ENCODE peak calls at places on chromosome 16, in five cellular contexts. I is naive thymus-derived CD8-positive, alpha-beta T cell; T is prostate gland; K is fibroblast of gingiva; E is right cardiac atrium. Z is an unnamed sample.

GRCh38 chr16:50992366-50993032 is 158.6 kb downstream of the SALL1 start:
- DNase-seq in I (no peak), T (no peak), K (no peak), E (no peak), Z (no peak)

GRCh38 chr16:22220714-22221113 is 14.6 kb downstream of the EEF2K start:
- DNase-seq in I (no peak), T (peak), K (peak), E (peak), Z (peak)

GRCh38 chr16:86346034-86346433 is 164.3 kb upstream of the FOXF1 start:
- DNase-seq in I (no peak), T (no peak), K (no peak), E (no peak), Z (no peak)

GRCh38 chr16:71354156-71354555 is 4.4 kb upstream of the CALB2 start:
- DNase-seq in I (no peak), T (no peak), K (no peak), E (no peak), Z (no peak)

GRCh38 chr16:17432902-17433576 is 37.7 kb downstream of the XYLT1 start:
- DNase-seq in I (no peak), T (no peak), K (peak), E (no peak), Z (no peak)

GRCh38 chr16:19196871-19197270 is 28.8 kb downstream of the SYT17 start:
- DNase-seq in I (no peak), T (no peak), K (no peak), E (no peak), Z (no peak)

GRCh38 chr16:19884611-19885455 is at the start of gene GPRC5B:
- DNase-seq in I (peak), T (peak), K (no peak), E (peak), Z (peak)

GRCh38 chr16:59296002-59296401 is 561.9 kb upstream of the GOT2 start:
- DNase-seq in I (no peak), T (no peak), K (peak), E (no peak), Z (no peak)

GRCh38 chr16:6947291-6947690 is 385.4 kb upstream of the RBFOX1 start:
- DNase-seq in I (no peak), T (no peak), K (no peak), E (no peak), Z (peak)

GRCh38 chr16:3189869-3190268 is 1.9 kb downstream of the OR1F1 start:
- DNase-seq in I (no peak), T (no peak), K (no peak), E (no peak), Z (no peak)

GRCh38 chr16:85928411-85928820 is 29.5 kb downstream of the IRF8 start:
- DNase-seq in I (no peak), T (no peak), K (peak), E (no peak), Z (peak)

GRCh38 chr16:75085556-75085955 is 31.0 kb downstream of the LDHD start:
- DNase-seq in I (no peak), T (no peak), K (no peak), E (no peak), Z (no peak)

GRCh38 chr16:58393138-58393504 is 850 bp downstream of the GINS3 start:
- DNase-seq in I (no peak), T (no peak), K (no peak), E (no peak), Z (no peak)

GRCh38 chr16:2924901-2925820 is 13.4 kb downstream of the FLYWCH1 start:
- DNase-seq in I (no peak), T (no peak), K (no peak), E (no peak), Z (peak)

Z was measured in pons.